ENCODE peak calls at places on chromosomes 2 and 18, in nine cellular contexts. L is NCI-H146, H is GM12865, D is astrocyte of the spinal cord, T is NCI-H2029, G is Ammon's horn, I is cardiac fibroblast, F is pancreas, U is astrocyte. C is an unnamed sample.

GRCh38 chr18:9914334-9914583 is 443 bp downstream of the VAPA start:
- DNase-seq in L (peak; percentile 86), H (no peak), D (no peak), T (no peak), G (no peak), I (no peak), F (no peak), U (no peak), C (no peak)

GRCh38 chr2:224085246-224085645 is 46.2 kb upstream of the SERPINE2 start:
- DNase-seq in L (no peak), H (no peak), D (peak; percentile 75), T (no peak), G (no peak), I (peak; percentile 75), F (no peak), U (peak; percentile 68), C (no peak)

GRCh38 chr2:225164406-225165048 is 122.3 kb upstream of the DOCK10 start:
- DNase-seq in L (no peak), H (no peak), D (no peak), T (peak; percentile 1), G (peak; percentile 18), I (no peak), F (no peak), U (no peak), C (no peak)

GRCh38 chr2:64866797-64867196 is 122.4 kb upstream of the SLC1A4 start:
- DNase-seq in L (peak; percentile 17), H (no peak), D (peak; percentile 96), T (peak; percentile 70), G (peak; percentile 49), I (peak; percentile 92), F (peak; percentile 17), U (peak; percentile 90), C (peak; percentile 62)

GRCh38 chr2:70964596-70965386 is 13.6 kb upstream of the ANKRD53 start:
- DNase-seq in L (peak; percentile 73), H (peak; percentile 82), D (peak; percentile 60), T (peak; percentile 23), G (peak; percentile 83), I (peak; percentile 70), F (peak; percentile 50), U (peak; percentile 24), C (peak; percentile 54)

GRCh38 chr2:81853331-81853730 is 1548.8 kb upstream of the LRRTM1 start:
- DNase-seq in L (no peak), H (no peak), D (no peak), T (no peak), G (no peak), I (no peak), F (no peak), U (peak; percentile 3), C (no peak)

GRCh38 chr2:70143314-70144150 is 47.3 kb downstream of the C2orf42 start:
- DNase-seq in L (peak; percentile 75), H (peak; percentile 80), D (peak; percentile 37), T (no peak), G (peak; percentile 52), I (peak; percentile 55), F (peak; percentile 66), U (peak; percentile 25), C (peak; percentile 81)

GRCh38 chr2:198004173-198004572 is 199.8 kb downstream of the PLCL1 start:
- DNase-seq in L (no peak), H (no peak), D (peak; percentile 42), T (no peak), G (no peak), I (peak; percentile 11), F (no peak), U (peak; percentile 2), C (no peak)

GRCh38 chr18:67513285-67513684 is 3.2 kb downstream of the DSEL start:
- DNase-seq in L (peak; percentile 36), H (peak; percentile 8), D (no peak), T (no peak), G (no peak), I (peak; percentile 38), F (no peak), U (no peak), C (no peak)